ENCODE peak calls at places on chromosomes 7 and 10, in ten cellular contexts. M is posterior cingulate gyrus, A is aorta, Y is heart right ventricle, O is OCI-LY7, W is NCI-H2029, P is mucosa of gallbladder, D is transverse colon, H is T1000, L is A549. X is an unnamed sample.

GRCh38 chr10:84216834-84217233 is 8.5 kb downstream of the LRIT2 start:
- DNase-seq in M (no peak), L (no peak), O (no peak), H (no peak), W (no peak), A (no peak), Y (no peak), P (no peak), D (no peak), X (no peak)

GRCh38 chr7:106524690-106525059 is 136.3 kb downstream of the CCDC71L start:
- DNase-seq in H (no peak), M (no peak), L (no peak), W (no peak), A (no peak), Y (no peak), D (no peak), O (no peak), P (no peak), X (no peak)

GRCh38 chr7:144738708-144739314 is 97.0 kb downstream of the TPK1 start:
- DNase-seq in L (peak; percentile 1), D (no peak), W (no peak), Y (no peak), H (no peak), M (no peak), A (no peak), O (peak; percentile 60), P (no peak), X (no peak)

GRCh38 chr10:43598447-43598846 is 7.8 kb upstream of the ZNF485 start:
- DNase-seq in W (no peak), M (no peak), L (no peak), A (no peak), O (no peak), D (no peak), P (no peak), Y (peak; percentile 23), H (no peak), X (no peak)

GRCh38 chr10:102020938-102021337 is 35.0 kb downstream of the ARMH3 start:
- DNase-seq in Y (no peak), W (no peak), M (no peak), O (no peak), H (no peak), L (no peak), D (no peak), P (no peak), A (no peak), X (no peak)

GRCh38 chr7:44695756-44696155 is 52.9 kb upstream of the ZMIZ2 start:
- DNase-seq in W (no peak), P (no peak), D (no peak), A (peak; percentile 27), H (no peak), O (no peak), Y (no peak), L (no peak), M (peak; percentile 92), X (no peak)

GRCh38 chr7:24158976-24159375 is 125.0 kb upstream of the NPY start:
- DNase-seq in O (no peak), Y (no peak), W (no peak), H (no peak), L (no peak), A (no peak), P (no peak), M (no peak), D (no peak), X (no peak)

GRCh38 chr10:124349993-124350280 is 68.8 kb downstream of the OAT start:
- DNase-seq in L (no peak), W (no peak), O (no peak), P (no peak), Y (no peak), A (no peak), M (no peak), D (no peak), H (no peak), X (no peak)

GRCh38 chr10:84783386-84783785 is 455.0 kb downstream of the CCSER2 start:
- DNase-seq in H (no peak), P (no peak), A (no peak), M (no peak), Y (no peak), W (peak; percentile 37), D (no peak), L (peak; percentile 23), O (peak; percentile 24), X (no peak)

GRCh38 chr7:157432541-157432956 is 95.7 kb downstream of the DNAJB6 start:
- DNase-seq in A (no peak), H (no peak), O (no peak), L (peak; percentile 78), M (peak; percentile 90), W (peak; percentile 84), Y (no peak), P (peak; percentile 38), D (peak; percentile 28), X (no peak)

GRCh38 chr10:11609492-11610093 is 1.9 kb downstream of the USP6NL start:
- DNase-seq in L (no peak), Y (no peak), O (peak; percentile 53), M (no peak), P (no peak), W (no peak), D (no peak), A (no peak), H (no peak), X (no peak)

GRCh38 chr7:40234046-40234445 is 99.2 kb downstream of the SUGCT start:
- DNase-seq in L (no peak), W (no peak), M (no peak), O (peak; percentile 75), H (no peak), Y (no peak), P (peak; percentile 29), A (no peak), D (peak; percentile 61), X (no peak)